ENCODE peak calls at places on chromosome 16, in six cellular contexts. W is activated gamma-delta T cell treated with anti-CD3 and anti-CD28 coated beads, Interleukin-2, amount 50 U/mL, for 16 hours; Z is activated CD4-positive, alpha-beta T cell treated with anti-CD3 and anti-CD28 coated beads, Interleukin-2, amount 50 U/mL, for 1 hour; X is stimulated activated naive B cell treated with anti-CD40 and anti-IgM and Interleukin-4, amounts not matched to agents 10 μg/mL and 1 μg/mL and 100 μg/mL, for 72 hours; V is heart right ventricle; S is cardiac septum. G is an unnamed sample.
A peak's percentile ranks its signal among the peaks of the same experiment; 100 is the strongest.

GRCh38 chr16:3119701-3120408 is 7.5 kb downstream of the ZNF205 start:
- DNase-seq in X (no peak), W (no peak), V (no peak), Z (no peak), S (no peak), G (no peak)

GRCh38 chr16:68790130-68790761 is 53.1 kb upstream of the TANGO6 start:
- DNase-seq in V (no peak), Z (no peak), S (no peak), W (no peak), X (no peak), G (peak; percentile 8)

GRCh38 chr16:15919331-15919730 is 30.1 kb upstream of the ABCC1 start:
- DNase-seq in X (no peak), S (no peak), V (no peak), Z (no peak), W (no peak), G (no peak)

GRCh38 chr16:54630284-54630967 is 300.2 kb upstream of the IRX5 start:
- DNase-seq in Z (no peak), W (no peak), X (no peak), V (no peak), S (no peak), G (no peak)

GRCh38 chr16:86200722-86201121 is 301.8 kb downstream of the IRF8 start:
- DNase-seq in X (no peak), V (no peak), W (no peak), Z (no peak), S (no peak), G (no peak)

GRCh38 chr16:14528306-14528948 is 101.6 kb downstream of the PARN start:
- DNase-seq in S (no peak), V (no peak), Z (no peak), W (no peak), X (no peak), G (no peak)

GRCh38 chr16:83513006-83513755 is 294.6 kb upstream of the HSBP1 start:
- DNase-seq in S (no peak), X (no peak), W (no peak), Z (no peak), V (no peak), G (peak; percentile 25)

GRCh38 chr16:89723279-89724250 is 2.2 kb downstream of the ZNF276 start:
- DNase-seq in Z (peak; percentile 78), S (no peak), W (peak; percentile 72), V (peak; percentile 64), X (no peak), G (no peak)

GRCh38 chr16:30353438-30354129 is 1.5 kb downstream of the CD2BP2 start:
- DNase-seq in X (no peak), V (no peak), Z (no peak), S (no peak), W (no peak), G (no peak)

GRCh38 chr16:52592216-52592592 is 45.3 kb upstream of the TOX3 start:
- DNase-seq in V (no peak), W (no peak), X (no peak), S (no peak), Z (no peak), G (no peak)

GRCh38 chr16:84464116-84464515 is 40.3 kb downstream of the MEAK7 start:
- DNase-seq in V (no peak), W (no peak), S (no peak), Z (no peak), X (no peak), G (no peak)

GRCh38 chr16:2818278-2818876 is 1.3 kb downstream of the PRSS21 start:
- DNase-seq in S (peak; percentile 51), W (no peak), X (no peak), V (no peak), Z (no peak), G (no peak)

GRCh38 chr16:28182183-28182582 is 29.6 kb downstream of the XPO6 start:
- DNase-seq in V (no peak), W (no peak), S (no peak), Z (peak; percentile 26), X (no peak), G (no peak)

GRCh38 chr16:12100124-12100647 is 123.7 kb downstream of the SNX29 start:
- DNase-seq in S (no peak), V (no peak), X (no peak), Z (no peak), W (no peak), G (no peak)

GRCh38 chr16:3004781-3005284 is 7.9 kb upstream of the CLDN9 start:
- DNase-seq in W (no peak), V (no peak), Z (no peak), X (no peak), S (no peak), G (no peak)

GRCh38 chr16:53421248-53421647 is 13.0 kb upstream of the RBL2 start:
- DNase-seq in V (no peak), S (no peak), X (no peak), Z (no peak), W (no peak), G (no peak)

GRCh38 chr16:88911148-88911945 is 44.9 kb upstream of the PABPN1L start:
- DNase-seq in S (no peak), V (no peak), Z (no peak), X (no peak), W (no peak), G (no peak)

GRCh38 chr16:83742076-83742475 is 65.7 kb upstream of the HSBP1 start:
- DNase-seq in S (no peak), X (no peak), Z (no peak), V (no peak), W (no peak), G (no peak)

GRCh38 chr16:64121473-64121872 is 1000.4 kb downstream of the CDH11 start:
- DNase-seq in Z (no peak), S (no peak), X (no peak), W (no peak), V (no peak), G (no peak)

GRCh38 chr16:12289175-12290063 is 312.9 kb downstream of the SNX29 start:
- DNase-seq in X (no peak), W (no peak), S (no peak), Z (no peak), V (no peak), G (no peak)

GRCh38 chr16:55250641-55251550 is 73.1 kb upstream of the IRX6 start:
- DNase-seq in S (no peak), V (no peak), W (no peak), Z (no peak), X (no peak), G (no peak)

GRCh38 chr16:1749152-1750117 is 21.9 kb downstream of the NME3 start:
- DNase-seq in X (no peak), Z (no peak), S (no peak), V (no peak), W (no peak), G (no peak)